ENCODE peak calls at places on chromosome 4, in seven cellular contexts. B is stimulated activated CD8-positive, alpha-beta memory T cell treated with anti-CD3 and anti-CD28 coated beads, Interleukin-15, amount 100 ng/mL, for 48 hours; T is activated CD8-positive, alpha-beta memory T cell treated with anti-CD3 and anti-CD28 coated beads for 4 hours; V is B cell; W is HuH-7; G is choroid plexus epithelial cell; H is stimulated activated naive CD4-positive, alpha-beta T cell. P is an unnamed sample.

GRCh38 chr4:17646693-17647092 is 32.3 kb downstream of the MED28 start:
- DNase-seq in V (no peak), W (no peak), G (no peak), B (no peak), T (no peak), H (no peak), P (no peak)

GRCh38 chr4:107808572-107808971 is 16.2 kb upstream of the SGMS2 start:
- DNase-seq in V (no peak), B (no peak), G (no peak), H (no peak), T (no peak), W (no peak), P (no peak)

GRCh38 chr4:38462659-38463058 is 201.3 kb upstream of the KLF3 start:
- DNase-seq in G (no peak), B (no peak), H (no peak), V (no peak), T (no peak), W (no peak), P (no peak)

GRCh38 chr4:26566027-26566578 is 17.8 kb upstream of the TBC1D19 start:
- DNase-seq in V (no peak), G (no peak), W (no peak), H (no peak), B (no peak), T (no peak), P (no peak)

GRCh38 chr4:114146947-114147618 is 167.6 kb upstream of the ARSJ start:
- DNase-seq in V (no peak), W (peak), G (no peak), B (no peak), H (no peak), T (no peak), P (no peak)

GRCh38 chr4:102599455-102599854 is 98.3 kb downstream of the NFKB1 start:
- DNase-seq in G (no peak), H (no peak), W (no peak), T (no peak), V (no peak), B (no peak), P (no peak)

GRCh38 chr4:182207806-182208483 is 35.3 kb upstream of the TENM3 start:
- DNase-seq in T (no peak), G (peak), V (no peak), W (no peak), B (no peak), H (no peak), P (no peak)

GRCh38 chr4:74473155-74473811 is 28.3 kb downstream of the AREG start:
- DNase-seq in T (no peak), V (no peak), B (no peak), G (peak), H (no peak), W (no peak), P (no peak)

GRCh38 chr4:23877758-23878229 is 12.1 kb downstream of the PPARGC1A start:
- DNase-seq in B (no peak), V (no peak), G (peak), W (peak), H (no peak), T (no peak), P (no peak)

GRCh38 chr4:27040351-27040750 is 179.7 kb downstream of the STIM2 start:
- DNase-seq in W (no peak), V (no peak), T (no peak), H (no peak), B (no peak), G (no peak), P (no peak)

GRCh38 chr4:1412376-1413220 is 6.4 kb upstream of the NKX1-1 start:
- DNase-seq in B (no peak), W (no peak), G (no peak), V (no peak), T (no peak), H (no peak), P (no peak)

GRCh38 chr4:2281575-2282343 is 19.9 kb upstream of the MXD4 start:
- DNase-seq in W (no peak), G (no peak), T (peak), H (peak), V (peak), B (peak), P (no peak)

GRCh38 chr4:164252286-164252685 is 501.6 kb upstream of the SMIM31 start:
- DNase-seq in H (no peak), B (no peak), W (no peak), G (peak), T (no peak), V (no peak), P (peak)

GRCh38 chr4:113474017-113474416 is 287.5 kb downstream of the CAMK2D start:
- DNase-seq in H (no peak), G (peak), T (no peak), B (no peak), V (no peak), W (no peak), P (no peak)

GRCh38 chr4:125123710-125124109 is 191.0 kb upstream of the FAT4 start:
- DNase-seq in T (no peak), V (no peak), B (no peak), H (no peak), G (no peak), W (no peak), P (no peak)

GRCh38 chr4:48367016-48367415 is 25.7 kb downstream of the SLAIN2 start:
- DNase-seq in V (no peak), B (no peak), T (no peak), G (no peak), H (no peak), W (peak), P (no peak)

GRCh38 chr4:87978656-87979055 is 3.1 kb downstream of the SPP1 start:
- DNase-seq in T (no peak), W (no peak), G (peak), B (no peak), H (no peak), V (no peak), P (no peak)

GRCh38 chr4:53813991-53814390 is 222.7 kb upstream of the LNX1 start:
- DNase-seq in H (no peak), B (no peak), V (no peak), W (no peak), G (no peak), T (no peak), P (no peak)

GRCh38 chr4:81982846-81983540 is 390.8 kb downstream of the HNRNPD start:
- DNase-seq in B (no peak), W (no peak), V (no peak), H (no peak), G (no peak), T (no peak), P (no peak)

GRCh38 chr4:56186808-56187523 is 200.3 kb downstream of the AASDH start:
- DNase-seq in T (no peak), B (no peak), G (peak), V (no peak), W (no peak), H (no peak), P (no peak)

GRCh38 chr4:141501395-141501794 is 135.0 kb upstream of the IL15 start:
- DNase-seq in B (no peak), G (peak), H (no peak), W (no peak), T (no peak), V (no peak), P (no peak)

GRCh38 chr4:6724461-6725111 is 8.6 kb downstream of the BLOC1S4 start:
- DNase-seq in T (no peak), H (no peak), W (no peak), V (no peak), G (peak), B (no peak), P (no peak)

GRCh38 chr4:155809835-155810234 is 51.0 kb downstream of the GUCY1B1 start:
- DNase-seq in V (no peak), B (no peak), W (peak), G (peak), T (no peak), H (no peak), P (no peak)

GRCh38 chr4:73221734-73222133 is 36.9 kb downstream of the ANKRD17 start:
- DNase-seq in B (no peak), G (no peak), T (no peak), V (no peak), H (no peak), W (no peak), P (no peak)

GRCh38 chr4:158995963-158996362 is 106.9 kb upstream of the RAPGEF2 start:
- DNase-seq in H (no peak), V (no peak), T (no peak), B (no peak), W (no peak), G (no peak), P (no peak)

GRCh38 chr4:11312389-11312788 is 116.3 kb downstream of the HS3ST1 start:
- DNase-seq in G (peak), W (no peak), V (no peak), T (no peak), B (no peak), H (no peak), P (no peak)

GRCh38 chr4:55004831-55005230 is 120.6 kb downstream of the KDR start:
- DNase-seq in B (no peak), H (no peak), T (no peak), G (peak), V (no peak), W (no peak), P (no peak)

GRCh38 chr4:121939690-121940089 is 12.2 kb downstream of the TRPC3 start:
- DNase-seq in V (no peak), H (no peak), G (no peak), W (no peak), B (no peak), T (no peak), P (no peak)

GRCh38 chr4:26937136-26937535 is 76.5 kb downstream of the STIM2 start:
- DNase-seq in T (no peak), B (no peak), V (peak), G (no peak), H (no peak), W (no peak), P (no peak)

GRCh38 chr4:134202557-134202956 is 968 bp upstream of the PABPC4L start:
- DNase-seq in W (no peak), G (peak), B (no peak), V (no peak), T (no peak), H (no peak), P (no peak)

GRCh38 chr4:4694296-4694772 is 152.5 kb upstream of the STX18 start:
- DNase-seq in T (no peak), V (no peak), H (no peak), G (peak), B (no peak), W (peak), P (no peak)

GRCh38 chr4:15938640-15939039 is at the start of gene FGFBP1:
- DNase-seq in H (no peak), G (no peak), B (no peak), W (no peak), T (no peak), V (no peak), P (no peak)

GRCh38 chr4:101953949-101954348 is 163.4 kb downstream of the BANK1 start:
- DNase-seq in V (no peak), H (no peak), G (peak), T (no peak), W (no peak), B (no peak), P (no peak)

GRCh38 chr4:129561886-129562285 is 465.9 kb downstream of the C4orf33 start:
- DNase-seq in T (no peak), G (peak), H (no peak), B (no peak), W (no peak), V (no peak), P (no peak)